ENCODE peak calls at places on chromosomes 11 and 22, in six cellular contexts. N is A549, B is HepG2, X is K562, W is GM12878, J is endothelial cell of umbilical vein. O is an unnamed sample.
A peak's percentile ranks its signal among the peaks of the same experiment; 100 is the strongest.

GRCh38 chr11:64385953-64386704 is 27.2 kb downstream of the RPS6KA4 start:
- DNase-seq in N (no peak), B (peak; percentile 33), X (no peak), W (no peak), J (no peak), O (peak; percentile 88)

GRCh38 chr11:11022126-11022730 is 164.4 kb upstream of the ZBED5 start:
- DNase-seq in N (peak; percentile 55), B (no peak), X (peak; percentile 37), W (no peak), J (peak; percentile 29), O (peak; percentile 25)

GRCh38 chr11:44766112-44766971 is 39.6 kb downstream of the TSPAN18 start:
- DNase-seq in N (no peak), B (no peak), X (no peak), W (no peak), J (peak; percentile 92), O (no peak)

GRCh38 chr11:117226388-117227385 is 5.2 kb downstream of the PCSK7 start:
- DNase-seq in N (peak; percentile 67), B (peak; percentile 81), X (peak; percentile 63), W (peak; percentile 35), J (peak; percentile 73), O (peak; percentile 86)

GRCh38 chr22:39543095-39543494 is 10.5 kb upstream of the RPS19BP1 start:
- DNase-seq in N (peak; percentile 33), B (no peak), X (peak; percentile 40), W (no peak), J (no peak), O (peak; percentile 58)

GRCh38 chr11:20962581-20962980 is 293.2 kb downstream of the NELL1 start:
- DNase-seq in N (no peak), B (no peak), X (no peak), W (no peak), J (no peak), O (no peak)

GRCh38 chr22:35728639-35729308 is 11.1 kb downstream of the APOL5 start:
- DNase-seq in N (no peak), B (no peak), X (no peak), W (no peak), J (no peak), O (no peak)

GRCh38 chr11:111557425-111558111 is 17.0 kb downstream of the LAYN start:
- DNase-seq in N (no peak), B (peak; percentile 14), X (no peak), W (no peak), J (no peak), O (no peak)

GRCh38 chr22:35914665-35915476 is 113.8 kb downstream of the RBFOX2 start:
- DNase-seq in N (peak; percentile 48), B (peak; percentile 91), X (peak; percentile 50), W (no peak), J (peak; percentile 88), O (peak; percentile 70)

GRCh38 chr11:64694821-64695365 is 28.1 kb downstream of the NRXN2 start:
- DNase-seq in N (no peak), B (no peak), X (no peak), W (no peak), J (no peak), O (no peak)

GRCh38 chr22:43343262-43343988 is at the start of gene SCUBE1:
- DNase-seq in N (peak; percentile 64), B (no peak), X (peak; percentile 92), W (no peak), J (peak; percentile 31), O (no peak)

GRCh38 chr11:83975984-83976383 is 689.8 kb upstream of the CCDC90B start:
- DNase-seq in N (no peak), B (no peak), X (no peak), W (no peak), J (no peak), O (no peak)

GRCh38 chr11:110761131-110761530 is 48.9 kb upstream of the ARHGAP20 start:
- DNase-seq in N (no peak), B (no peak), X (no peak), W (no peak), J (no peak), O (no peak)

GRCh38 chr11:134361241-134361640 is 29.5 kb downstream of the GLB1L2 start:
- DNase-seq in N (no peak), B (no peak), X (no peak), W (no peak), J (no peak), O (no peak)

GRCh38 chr11:31643831-31644230 is 134.3 kb downstream of the ELP4 start:
- DNase-seq in N (peak; percentile 0), B (no peak), X (no peak), W (no peak), J (peak; percentile 43), O (no peak)

GRCh38 chr11:69949327-69949726 is 128.8 kb upstream of the ANO1 start:
- DNase-seq in N (peak; percentile 97), B (peak; percentile 53), X (peak; percentile 41), W (no peak), J (peak; percentile 68), O (no peak)

GRCh38 chr11:124762624-124763155 is 600 bp upstream of the ESAM start:
- DNase-seq in N (no peak), B (no peak), X (peak; percentile 74), W (no peak), J (no peak), O (no peak)

GRCh38 chr11:29280452-29280851 is 736.4 kb downstream of the KCNA4 start:
- DNase-seq in N (no peak), B (no peak), X (no peak), W (no peak), J (peak; percentile 73), O (no peak)

GRCh38 chr22:19568337-19569311 is 44.4 kb upstream of the CLDN5 start:
- DNase-seq in N (no peak), B (no peak), X (peak; percentile 33), W (no peak), J (peak; percentile 45), O (peak; percentile 26)

GRCh38 chr11:44760917-44761545 is 34.3 kb downstream of the TSPAN18 start:
- DNase-seq in N (peak; percentile 71), B (no peak), X (peak; percentile 73), W (no peak), J (peak; percentile 92), O (no peak)

GRCh38 chr22:42955087-42955630 is 59.8 kb downstream of the PACSIN2 start:
- DNase-seq in N (no peak), B (no peak), X (no peak), W (no peak), J (no peak), O (no peak)

GRCh38 chr11:16001899-16002426 is 354.4 kb downstream of the SOX6 start:
- DNase-seq in N (peak; percentile 4), B (peak; percentile 92), X (no peak), W (no peak), J (peak; percentile 87), O (peak; percentile 87)

GRCh38 chr11:108872781-108873291 is 208.0 kb downstream of the DDX10 start:
- DNase-seq in N (no peak), B (no peak), X (no peak), W (no peak), J (peak; percentile 70), O (no peak)

GRCh38 chr11:74685905-74686304 is 45.3 kb downstream of the CHRDL2 start:
- DNase-seq in N (no peak), B (no peak), X (no peak), W (no peak), J (no peak), O (no peak)

GRCh38 chr11:7256943-7257342 is 5.2 kb downstream of the SYT9 start:
- DNase-seq in N (no peak), B (no peak), X (no peak), W (no peak), J (no peak), O (no peak)

GRCh38 chr22:50218996-50219727 is 18.4 kb downstream of the SELENOO start:
- DNase-seq in N (no peak), B (peak; percentile 32), X (peak; percentile 79), W (no peak), J (peak; percentile 78), O (peak; percentile 43)

GRCh38 chr11:90243534-90243933 is 20.7 kb upstream of the CHORDC1 start:
- DNase-seq in N (no peak), B (no peak), X (no peak), W (no peak), J (no peak), O (no peak)

GRCh38 chr22:47352920-47353700 is 590.7 kb downstream of the TBC1D22A start:
- DNase-seq in N (no peak), B (no peak), X (no peak), W (no peak), J (no peak), O (no peak)

GRCh38 chr22:27336151-27337090 is 465.1 kb downstream of the MN1 start:
- DNase-seq in N (no peak), B (no peak), X (no peak), W (no peak), J (no peak), O (no peak)

GRCh38 chr22:21845558-21846452 is 21.6 kb downstream of the MAPK1 start:
- DNase-seq in N (no peak), B (no peak), X (no peak), W (no peak), J (no peak), O (no peak)

GRCh38 chr11:128948583-128948982 is 5.9 kb upstream of the TP53AIP1 start:
- DNase-seq in N (no peak), B (no peak), X (no peak), W (no peak), J (peak; percentile 13), O (no peak)

GRCh38 chr11:76700177-76701100 is 29.9 kb upstream of the LRRC32 start:
- DNase-seq in N (peak; percentile 74), B (peak; percentile 15), X (peak; percentile 91), W (no peak), J (peak; percentile 95), O (no peak)

GRCh38 chr11:2518112-2518982 is 73.5 kb downstream of the KCNQ1 start:
- DNase-seq in N (no peak), B (no peak), X (no peak), W (no peak), J (no peak), O (no peak)

GRCh38 chr22:17272511-17272991 is 53.3 kb upstream of the ADA2 start:
- DNase-seq in N (no peak), B (no peak), X (no peak), W (no peak), J (no peak), O (no peak)
- TF ChIP-seq MYC in N (no peak), B (no peak), X (no peak), W (no peak), J (no peak), O (no peak)

GRCh38 chr22:41672780-41673509 is 15.7 kb downstream of the SNU13 start:
- DNase-seq in N (peak; percentile 46), B (no peak), X (no peak), W (no peak), J (no peak), O (no peak)
- TF ChIP-seq MAX in N (no peak), B (no peak), X (no peak), W (no peak), J (no peak), O (no peak)

GRCh38 chr11:36757122-36757521 is 159.1 kb upstream of the RAG2 start:
- DNase-seq in N (no peak), B (no peak), X (no peak), W (no peak), J (no peak), O (no peak)
- TF ChIP-seq POLR2A in N (no peak), B (no peak), X (no peak), W (no peak), J (no peak), O (no peak)

GRCh38 chr11:68441466-68442230 is 18.9 kb upstream of the PPP6R3 start:
- DNase-seq in N (no peak), B (no peak), X (no peak), W (no peak), J (no peak), O (peak; percentile 83)
- TF ChIP-seq MYC in N (no peak), B (no peak), X (no peak), W (no peak), J (no peak), O (no peak)

GRCh38 chr11:102263604-102264003 is 53.7 kb upstream of the BIRC3 start:
- DNase-seq in N (no peak), B (no peak), X (no peak), W (no peak), J (no peak), O (no peak)
- TF ChIP-seq MAX in N (no peak), B (no peak), X (no peak), W (no peak), J (no peak), O (no peak)